ENCODE peak calls at places on chromosomes 7 and 10, in four cellular contexts. Y is IMR-90, I is ureter, A is fibroblast of villous mesenchyme. O is an unnamed sample.

GRCh38 chr7:16347461-16348192 is 73.7 kb downstream of the CRPPA start:
- DNase-seq in I (no peak), Y (peak), A (peak), O (no peak)

GRCh38 chr7:84251183-84251845 is 56.7 kb upstream of the SEMA3A start:
- DNase-seq in I (no peak), A (peak), Y (peak), O (no peak)

GRCh38 chr10:67602268-67602950 is 93.6 kb downstream of the CTNNA3 start:
- DNase-seq in Y (peak), I (no peak), A (peak), O (no peak)

GRCh38 chr10:122646511-122647382 is 52.9 kb downstream of the C10orf120 start:
- DNase-seq in Y (no peak), I (peak), A (no peak), O (peak)

GRCh38 chr7:157427811-157428553 is 91.2 kb downstream of the DNAJB6 start:
- DNase-seq in A (no peak), Y (no peak), I (no peak), O (no peak)

GRCh38 chr7:131111081-131111576 is 216.5 kb upstream of the MKLN1 start:
- DNase-seq in Y (peak), A (peak), I (no peak), O (no peak)

GRCh38 chr7:68547794-68548193 is 1050.5 kb upstream of the AUTS2 start:
- DNase-seq in A (no peak), I (no peak), Y (no peak), O (no peak)

GRCh38 chr10:126080879-126081331 is 184.5 kb downstream of the FANK1 start:
- DNase-seq in Y (peak), I (no peak), A (peak), O (no peak)

GRCh38 chr7:129066290-129067131 is 11.6 kb upstream of the TNPO3 start:
- DNase-seq in I (no peak), Y (peak), A (peak), O (no peak)

GRCh38 chr7:17564678-17565209 is 266.3 kb downstream of the AHR start:
- DNase-seq in I (no peak), Y (peak), A (peak), O (no peak)

GRCh38 chr7:98674461-98674860 is 57.4 kb downstream of the NPTX2 start:
- DNase-seq in Y (no peak), A (no peak), I (no peak), O (no peak)

GRCh38 chr7:149862156-149862555 is 11.6 kb upstream of the ATP6V0E2 start:
- DNase-seq in I (no peak), A (no peak), Y (no peak), O (peak)

GRCh38 chr10:306654-307185 is 171.5 kb downstream of the ZMYND11 start:
- DNase-seq in Y (no peak), I (no peak), A (no peak), O (no peak)

GRCh38 chr10:79274279-79275104 is 72.8 kb upstream of the PPIF start:
- DNase-seq in I (peak), Y (no peak), A (peak), O (peak)